ENCODE peak calls at places on chromosome 22, in eight cellular contexts. O is aorta; C is AG09309; D is fibroblast of lung; V is CD4-positive, alpha-beta memory T cell; U is thoracic aorta; P is AG04449; G is foreskin fibroblast. M is an unnamed sample.

GRCh38 chr22:31083377-31083768 is 2.3 kb downstream of the SMTN start:
- DNase-seq in O (peak; percentile 54), C (no peak), D (no peak), V (no peak), U (no peak), P (no peak), G (no peak), M (no peak)

GRCh38 chr22:29517215-29517908 is 36.2 kb downstream of the THOC5 start:
- DNase-seq in O (no peak), C (no peak), D (no peak), V (no peak), U (no peak), P (no peak), G (no peak), M (no peak)

GRCh38 chr22:21446128-21446826 is 20.9 kb upstream of the TMEM191C start:
- DNase-seq in O (peak; percentile 35), C (no peak), D (no peak), V (no peak), U (no peak), P (no peak), G (no peak), M (no peak)

GRCh38 chr22:28903719-28904118 is 20.3 kb downstream of the ZNRF3 start:
- DNase-seq in O (no peak), C (no peak), D (peak; percentile 30), V (no peak), U (no peak), P (no peak), G (peak; percentile 37), M (no peak)

GRCh38 chr22:30181459-30182353 is 64.9 kb downstream of the LIF start:
- DNase-seq in O (no peak), C (no peak), D (no peak), V (no peak), U (no peak), P (no peak), G (no peak), M (no peak)

GRCh38 chr22:35540600-35541253 is at the start of gene RASD2:
- DNase-seq in O (peak; percentile 60), C (no peak), D (no peak), V (peak; percentile 34), U (no peak), P (no peak), G (peak; percentile 48), M (no peak)

GRCh38 chr22:29375436-29376076 is 12.8 kb downstream of the AP1B1 start:
- DNase-seq in O (peak; percentile 28), C (no peak), D (no peak), V (no peak), U (no peak), P (no peak), G (peak; percentile 33), M (no peak)

GRCh38 chr22:31075961-31076360 is 5.2 kb upstream of the SMTN start:
- DNase-seq in O (peak; percentile 96), C (peak; percentile 46), D (no peak), V (no peak), U (peak; percentile 67), P (no peak), G (peak; percentile 92), M (no peak)

GRCh38 chr22:38802671-38803121 is 8.8 kb upstream of the DNAL4 start:
- DNase-seq in O (peak; percentile 71), C (peak; percentile 92), D (peak; percentile 92), V (no peak), U (peak; percentile 25), P (peak; percentile 68), G (peak; percentile 98), M (peak; percentile 79)

GRCh38 chr22:41668971-41669911 is 19.4 kb downstream of the SNU13 start:
- DNase-seq in O (no peak), C (peak; percentile 55), D (peak; percentile 79), V (no peak), U (no peak), P (peak; percentile 69), G (peak; percentile 84), M (peak; percentile 41)

GRCh38 chr22:41902016-41902415 is 12.9 kb downstream of the SHISA8 start:
- DNase-seq in O (no peak), C (no peak), D (no peak), V (no peak), U (no peak), P (no peak), G (no peak), M (no peak)

GRCh38 chr22:40449676-40450035 is 79.3 kb downstream of the SGSM3 start:
- DNase-seq in O (no peak), C (peak; percentile 29), D (peak; percentile 77), V (no peak), U (no peak), P (peak; percentile 19), G (peak; percentile 81), M (no peak)

GRCh38 chr22:35539910-35540599 is 576 bp upstream of the RASD2 start:
- DNase-seq in O (peak; percentile 72), C (no peak), D (peak; percentile 24), V (peak; percentile 55), U (no peak), P (no peak), G (peak; percentile 70), M (no peak)

GRCh38 chr22:30425327-30425615 is 297 bp upstream of the MTFP1 start:
- DNase-seq in O (no peak), C (no peak), D (no peak), V (no peak), U (no peak), P (no peak), G (no peak), M (no peak)

GRCh38 chr22:20428496-20429253 is 8.9 kb downstream of the SCARF2 start:
- DNase-seq in O (peak; percentile 45), C (no peak), D (no peak), V (no peak), U (no peak), P (no peak), G (no peak), M (no peak)
- H3K4me3 ChIP-seq in O (no peak overlapping the region), C (no peak overlapping the region), D (no peak overlapping the region), V (peak overlapping the region; percentile 37), U (peak overlapping the region; percentile 55), P (no peak overlapping the region), G (no peak overlapping the region), M (no peak overlapping the region)

GRCh38 chr22:48090332-48090672 is 1327.9 kb downstream of the TBC1D22A start:
- DNase-seq in O (no peak), C (no peak), D (no peak), V (no peak), U (no peak), P (no peak), G (no peak), M (no peak)
- H3K4me3 ChIP-seq in O (no peak overlapping the region), C (no peak overlapping the region), D (no peak overlapping the region), V (no peak overlapping the region), U (peak overlapping the region; percentile 37), P (no peak overlapping the region), G (no peak overlapping the region), M (no peak overlapping the region)

GRCh38 chr22:46594947-46595298 is 25.3 kb upstream of the GRAMD4 start:
- DNase-seq in O (no peak), C (no peak), D (no peak), V (no peak), U (no peak), P (no peak), G (no peak), M (no peak)

GRCh38 chr22:46593996-46594946 is 25.9 kb upstream of the GRAMD4 start:
- DNase-seq in O (no peak), C (no peak), D (no peak), V (no peak), U (no peak), P (no peak), G (no peak), M (no peak)

GRCh38 chr22:46592390-46592872 is 27.8 kb upstream of the GRAMD4 start:
- DNase-seq in O (peak; percentile 87), C (peak; percentile 4), D (peak; percentile 92), V (peak; percentile 17), U (no peak), P (no peak), G (peak; percentile 56), M (peak; percentile 53)

GRCh38 chr22:46591890-46592289 is 28.3 kb upstream of the GRAMD4 start:
- DNase-seq in O (peak; percentile 52), C (no peak), D (no peak), V (no peak), U (no peak), P (no peak), G (no peak), M (no peak)

GRCh38 chr22:46593211-46593676 is 26.9 kb upstream of the GRAMD4 start:
- DNase-seq in O (peak; percentile 76), C (no peak), D (peak; percentile 30), V (no peak), U (no peak), P (no peak), G (no peak), M (no peak)
- H3K4me3 ChIP-seq in O (no peak overlapping the region), C (no peak overlapping the region), D (no peak overlapping the region), V (no peak overlapping the region), U (peak overlapping the region; percentile 64), P (no peak overlapping the region), G (no peak overlapping the region), M (no peak overlapping the region)

DNA sequence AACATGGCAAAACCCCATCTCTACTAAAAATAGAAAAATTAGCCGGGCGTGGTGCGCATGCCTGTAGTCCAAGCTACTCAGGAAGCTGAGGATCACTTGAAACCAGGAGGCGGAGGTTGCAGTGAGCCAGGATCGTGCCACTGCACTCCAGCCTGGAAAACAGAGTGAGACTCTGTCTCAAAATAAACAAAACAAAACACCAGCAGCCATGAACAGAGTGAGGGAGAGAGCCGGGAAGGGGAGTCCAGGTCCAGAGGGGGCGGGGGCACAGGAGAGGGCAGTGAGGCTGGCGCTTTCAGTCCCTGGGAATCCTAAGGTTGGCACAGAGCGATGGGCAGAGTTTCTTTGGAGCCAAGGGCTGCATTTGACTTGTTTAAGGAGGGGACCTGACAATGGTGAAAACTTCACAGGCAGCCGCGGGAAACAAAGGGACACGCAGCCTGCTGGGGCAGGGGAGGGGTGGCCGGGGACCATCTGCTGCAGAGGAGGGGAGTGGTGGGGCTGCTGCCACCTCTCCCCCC is 2.5 kb downstream of the MFNG start:
- DNase-seq in O (no peak), C (no peak), D (peak; percentile 6), V (no peak), U (no peak), P (no peak), G (peak; percentile 38), M (no peak)
- H3K4me3 ChIP-seq in O (no peak overlapping the region), C (no peak overlapping the region), D (no peak overlapping the region), V (peak overlapping the region; percentile 87), U (peak overlapping the region; percentile 63), P (no peak overlapping the region), G (no peak overlapping the region), M (no peak overlapping the region)

DNA sequence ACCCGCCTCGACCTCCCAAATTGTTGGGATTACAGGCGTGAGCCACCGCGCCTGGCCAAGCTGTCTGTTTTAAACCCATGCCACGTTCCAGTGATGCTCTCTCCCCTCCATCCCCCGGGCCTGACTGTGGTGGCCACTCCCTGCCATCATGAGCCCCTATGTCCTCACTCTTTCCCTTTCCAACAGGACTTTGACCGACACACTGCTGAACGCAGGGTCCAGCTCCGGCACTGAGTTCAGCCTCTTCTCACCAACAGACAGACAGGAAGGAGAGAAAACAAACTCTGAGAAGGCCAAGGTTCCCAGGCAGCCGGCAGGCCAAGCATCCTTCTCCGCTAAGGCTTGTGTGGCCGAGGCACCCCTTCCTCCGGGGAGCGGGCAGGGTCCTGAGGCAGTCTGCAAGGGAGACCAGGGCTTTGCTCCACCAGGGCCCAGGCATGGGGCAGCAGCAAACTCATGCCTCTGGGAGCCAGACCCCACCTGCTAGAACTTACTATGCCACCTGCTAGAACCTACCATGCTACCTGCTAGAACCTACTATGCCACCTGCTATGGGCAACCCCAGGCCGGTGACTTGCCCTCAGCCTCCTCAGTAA is 152.7 kb downstream of the CRYBB2 start:
- DNase-seq in O (no peak), C (no peak), D (no peak), V (no peak), U (no peak), P (no peak), G (no peak), M (no peak)
- H3K4me3 ChIP-seq in O (no peak overlapping the region), C (no peak overlapping the region), D (no peak overlapping the region), V (no peak overlapping the region), U (no peak overlapping the region), P (no peak overlapping the region), G (no peak overlapping the region), M (no peak overlapping the region)

GRCh38 chr22:27299181-27300085 is 502.1 kb downstream of the MN1 start:
- DNase-seq in O (no peak), C (no peak), D (peak; percentile 84), V (no peak), U (no peak), P (no peak), G (peak; percentile 22), M (no peak)
- H3K4me3 ChIP-seq in O (no peak overlapping the region), C (no peak overlapping the region), D (no peak overlapping the region), V (no peak overlapping the region), U (no peak overlapping the region), P (peak overlapping the region; percentile 25), G (no peak overlapping the region), M (peak overlapping the region; percentile 22)

M was measured in skeletal muscle cell.